ENCODE peak calls at places on chromosomes 1 and 21, in four cellular contexts. X, T, C and A are unnamed samples.

GRCh38 chr21:33268736-33269441 is 2.7 kb downstream of the IL10RB start:
- DNase-seq in C (no peak), X (no peak), T (peak), A (no peak)

GRCh38 chr1:109060707-109061106 is 15.1 kb downstream of the TAF13 start:
- DNase-seq in X (no peak), C (no peak), T (no peak), A (no peak)

GRCh38 chr1:230067441-230067870 is 418 bp downstream of the GALNT2 start:
- DNase-seq in X (no peak), T (no peak), C (peak), A (no peak)

GRCh38 chr1:186482661-186483255 is 21.8 kb upstream of the PDC start:
- DNase-seq in C (peak), X (no peak), T (peak), A (no peak)

GRCh38 chr1:182917386-182917785 is 35.6 kb downstream of the SHCBP1L start:
- DNase-seq in T (no peak), C (peak), X (no peak), A (no peak)

GRCh38 chr21:34023691-34024381 is 49.5 kb upstream of the MRPS6 start:
- DNase-seq in C (no peak), X (no peak), T (no peak), A (no peak)

GRCh38 chr1:50275564-50275963 is 147.7 kb downstream of the DMRTA2 start:
- DNase-seq in T (peak), X (no peak), C (no peak), A (no peak)

GRCh38 chr1:155872527-155872926 is 13.2 kb downstream of the SYT11 start:
- DNase-seq in X (no peak), T (no peak), C (no peak), A (peak)